ENCODE peak calls at places on chromosomes 12 and 14, in four cellular contexts. R, Q, N and P are unnamed samples.

GRCh38 chr12:84877340-84877739 is 35.3 kb downstream of the SLC6A15 start:
- DNase-seq in R (no peak), Q (no peak), N (no peak), P (no peak)

GRCh38 chr14:94844593-94844992 is 74.7 kb upstream of the GSC start:
- DNase-seq in R (peak; percentile 81), Q (peak; percentile 9), N (no peak), P (no peak)

GRCh38 chr14:95104911-95105310 is 52.4 kb downstream of the DICER1 start:
- DNase-seq in R (no peak), Q (no peak), N (no peak), P (no peak)

GRCh38 chr12:97277030-97277429 is 185.6 kb upstream of the RMST start:
- DNase-seq in R (no peak), Q (no peak), N (no peak), P (no peak)

GRCh38 chr12:105466231-105466900 is 135.9 kb downstream of the C12orf75 start:
- DNase-seq in R (no peak), Q (no peak), N (no peak), P (no peak)

GRCh38 chr12:106740813-106741212 is 33.7 kb upstream of the RIC8B start:
- DNase-seq in R (no peak), Q (no peak), N (no peak), P (no peak)

GRCh38 chr14:20377171-20377570 is 33.7 kb downstream of the PARP2 start:
- DNase-seq in R (no peak), Q (no peak), N (no peak), P (no peak)

GRCh38 chr12:29286081-29286800 is 94.7 kb downstream of the ERGIC2 start:
- DNase-seq in R (no peak), Q (no peak), N (no peak), P (no peak)

GRCh38 chr14:105128059-105128458 is 40.5 kb downstream of the JAG2 start:
- DNase-seq in R (no peak), Q (no peak), N (no peak), P (no peak)

GRCh38 chr14:60111732-60112131 is 20.0 kb downstream of the PCNX4 start:
- DNase-seq in R (no peak), Q (no peak), N (no peak), P (no peak)

GRCh38 chr14:71384007-71384605 is 476.8 kb downstream of the PCNX1 start:
- DNase-seq in R (no peak), Q (peak; percentile 18), N (no peak), P (no peak)

GRCh38 chr14:21437063-21437901 is 18.6 kb downstream of the CHD8 start:
- DNase-seq in R (peak; percentile 98), Q (peak; percentile 99), N (peak; percentile 100), P (peak; percentile 98)

GRCh38 chr14:101237241-101237616 is 324.1 kb upstream of the DIO3 start:
- DNase-seq in R (peak; percentile 47), Q (no peak), N (no peak), P (peak; percentile 43)

GRCh38 chr12:74337951-74338350 is 199.7 kb upstream of the ATXN7L3B start:
- DNase-seq in R (no peak), Q (no peak), N (no peak), P (no peak)

GRCh38 chr14:71086571-71086970 is 179.3 kb downstream of the PCNX1 start:
- DNase-seq in R (no peak), Q (no peak), N (no peak), P (no peak)

GRCh38 chr14:30484976-30485375 is 74.0 kb upstream of the G2E3 start:
- DNase-seq in R (no peak), Q (no peak), N (no peak), P (no peak)

GRCh38 chr14:92352158-92352985 is 29.4 kb downstream of the SLC24A4 start:
- DNase-seq in R (no peak), Q (no peak), N (no peak), P (no peak)

GRCh38 chr14:74038015-74038859 is 19.1 kb downstream of the BBOF1 start:
- DNase-seq in R (no peak), Q (no peak), N (peak; percentile 20), P (no peak)

GRCh38 chr14:100237735-100238418 is 1.1 kb upstream of the YY1 start:
- DNase-seq in R (peak; percentile 79), Q (peak; percentile 58), N (peak; percentile 48), P (no peak)

GRCh38 chr12:77697126-77697525 is 133.6 kb upstream of the NAV3 start:
- DNase-seq in R (no peak), Q (no peak), N (no peak), P (no peak)

GRCh38 chr12:99087278-99087677 is 442.2 kb downstream of the APAF1 start:
- DNase-seq in R (no peak), Q (no peak), N (no peak), P (no peak)

GRCh38 chr12:78562358-78563205 is 302.0 kb upstream of the SYT1 start:
- DNase-seq in R (no peak), Q (no peak), N (no peak), P (no peak)

GRCh38 chr14:78188882-78189281 is 18.7 kb downstream of the NRXN3 start:
- DNase-seq in R (no peak), Q (no peak), N (no peak), P (no peak)

GRCh38 chr14:72611956-72612500 is 281.9 kb downstream of the DPF3 start:
- DNase-seq in R (peak; percentile 10), Q (no peak), N (no peak), P (no peak)

GRCh38 chr12:13164271-13164670 is 32.3 kb upstream of the EMP1 start:
- DNase-seq in R (no peak), Q (no peak), N (no peak), P (no peak)

GRCh38 chr12:124087251-124088141 is 114.5 kb downstream of the ZNF664 start:
- DNase-seq in R (no peak), Q (no peak), N (no peak), P (no peak)

GRCh38 chr14:23024612-23025075 is 10.1 kb downstream of the PSMB5 start:
- DNase-seq in R (no peak), Q (no peak), N (no peak), P (no peak)

GRCh38 chr14:74302160-74302628 is 540 bp downstream of the ABCD4 start:
- DNase-seq in R (no peak), Q (no peak), N (no peak), P (no peak)

GRCh38 chr12:124847675-124848074 is 16.0 kb downstream of the SCARB1 start:
- DNase-seq in R (no peak), Q (no peak), N (no peak), P (no peak)

GRCh38 chr14:101365329-101366158 is 195.8 kb upstream of the DIO3 start:
- DNase-seq in R (peak; percentile 83), Q (no peak), N (peak; percentile 36), P (peak; percentile 18)

GRCh38 chr12:1318327-1319031 is 275.9 kb downstream of the FBXL14 start:
- DNase-seq in R (no peak), Q (no peak), N (no peak), P (no peak)

DNA sequence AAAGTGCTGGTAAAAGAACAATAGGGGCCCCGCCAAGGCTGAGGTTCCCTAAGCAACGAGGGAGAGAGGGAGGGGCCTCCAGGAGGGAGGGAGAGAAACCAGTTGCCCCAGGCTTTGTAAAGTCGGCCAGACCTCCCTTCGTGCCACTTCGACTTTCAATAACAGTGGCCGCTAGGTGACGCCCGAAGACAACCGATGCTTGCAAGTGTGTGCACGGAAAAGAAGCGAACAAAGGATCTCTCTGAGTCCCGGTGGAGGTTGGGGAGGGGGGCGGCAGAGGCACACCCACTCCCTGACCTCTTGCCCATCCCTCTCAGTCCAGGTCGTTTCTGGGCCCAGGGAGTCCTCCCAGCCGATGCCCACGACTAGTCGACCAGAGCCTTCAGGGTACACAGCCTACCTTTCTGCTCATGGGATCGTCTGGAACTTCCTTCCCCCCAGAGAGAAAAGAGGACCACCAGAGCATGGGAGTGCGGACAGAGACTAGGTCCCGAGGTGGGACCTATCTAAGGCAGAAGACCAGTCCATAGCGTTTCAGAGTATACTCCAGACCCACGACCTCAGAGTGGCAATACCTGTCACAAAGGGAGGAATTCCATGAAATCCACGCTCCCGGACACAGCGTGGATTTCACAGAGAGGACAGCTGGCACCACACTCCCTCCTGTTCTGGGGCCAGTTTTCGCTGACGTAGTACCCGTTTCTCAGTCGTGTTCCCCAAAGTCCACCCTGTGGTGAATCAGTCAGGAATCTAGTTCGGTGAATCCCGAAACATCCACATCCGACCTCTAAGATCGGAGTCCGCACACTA is 262.7 kb upstream of the ALG10B start:
- DNase-seq in R (no peak), Q (peak; percentile 22), N (no peak), P (peak; percentile 13)
- TF ChIP-seq CTCF in R (no peak), Q (peak; percentile 27), N (no peak), P (peak; percentile 57)

DNA sequence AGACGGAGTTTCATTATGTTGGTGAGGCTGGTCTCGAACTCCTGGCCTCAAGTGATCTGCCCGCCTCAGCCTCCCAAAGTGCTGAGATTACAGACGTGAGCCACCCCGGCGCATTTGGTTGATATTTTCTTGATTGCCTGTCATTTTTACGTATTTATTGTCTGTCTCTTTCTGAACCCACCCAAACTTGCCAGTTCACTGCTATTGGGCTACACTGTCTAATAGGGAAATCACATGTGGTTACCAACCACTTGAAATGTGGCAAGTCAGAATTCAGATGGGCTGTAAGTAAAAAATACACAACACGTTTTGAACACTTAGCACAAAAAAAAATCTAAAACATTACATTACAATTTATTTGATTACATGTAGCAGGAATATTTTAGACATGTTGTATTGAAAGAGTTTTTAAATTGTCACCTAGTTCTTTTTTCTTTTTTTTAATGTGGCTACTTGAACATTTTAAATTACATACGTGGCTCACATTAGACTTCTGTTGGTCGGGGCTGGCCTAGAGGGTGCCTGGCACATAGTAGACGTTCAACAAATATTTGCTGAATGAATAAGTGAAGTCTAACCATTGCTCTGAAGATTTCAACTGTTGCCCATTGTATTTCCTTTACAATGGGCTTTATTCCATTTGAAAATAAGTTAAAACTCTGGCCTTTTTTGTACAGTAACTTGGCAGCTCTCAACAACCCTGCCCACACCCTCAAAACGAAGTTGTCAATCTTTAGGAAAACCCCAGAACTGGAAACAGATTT is 1.9 kb downstream of the WSB2 start:
- DNase-seq in R (no peak), Q (no peak), N (no peak), P (no peak)
- H3K27ac ChIP-seq in R (peak overlapping the region; percentile 97), Q (peak overlapping the region; percentile 98), N (peak overlapping the region; percentile 99), P (peak overlapping the region; percentile 95)

GRCh38 chr12:56189336-56189917 is at the start of gene SMARCC2:
- DNase-seq in R (peak; percentile 95), Q (peak; percentile 94), N (peak; percentile 83), P (peak; percentile 93)
- TF ChIP-seq EP300 in R (no peak), Q (no peak), N (peak; percentile 43), P (no peak)

DNA sequence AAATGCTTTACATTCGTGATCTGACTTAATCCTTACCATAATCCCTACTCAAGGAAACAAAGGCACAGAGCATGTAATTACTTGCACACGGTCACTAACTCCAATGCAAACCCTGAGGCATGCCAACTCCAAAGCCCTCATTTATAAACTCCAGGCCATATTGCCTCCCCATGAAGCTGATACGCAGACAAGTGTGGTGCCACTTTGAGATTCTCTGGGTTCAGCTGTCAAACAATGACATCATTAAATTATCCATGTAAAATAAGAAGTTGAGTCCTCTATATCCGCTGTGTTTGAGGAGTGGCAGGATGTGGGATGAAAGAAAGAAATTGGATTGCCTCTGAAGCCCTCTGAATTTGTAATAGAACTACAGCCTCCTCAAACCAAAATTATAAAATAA is 62.8 kb downstream of the ANO4 start:
- DNase-seq in R (no peak), Q (no peak), N (no peak), P (no peak)
- TF ChIP-seq CTCF in R (no peak), Q (no peak), N (no peak), P (no peak)

GRCh38 chr14:102692334-102692733 is 84.9 kb upstream of the TRAF3 start:
- DNase-seq in R (no peak), Q (no peak), N (no peak), P (no peak)
- H3K27ac ChIP-seq in R (no peak overlapping the region), Q (no peak overlapping the region), N (no peak overlapping the region), P (peak overlapping the region; percentile 53)